ENCODE peak calls at places on chromosomes 13 and 19, in seven cellular contexts. P is SHP77; G is activated CD8-positive, alpha-beta T cell treated with anti-CD3 and anti-CD28 coated beads, Interleukin-2, amount 10 ng/mL, durations not matched to agents 7 days and 5 days; B is NCI-H1092; K is SW480; T is progenitor cell of endocrine pancreas; S is fibroblast of lung. Q is an unnamed sample.

GRCh38 chr19:49335784-49336481 is 727 bp downstream of the CD37 start:
- DNase-seq in P (no peak), G (peak; percentile 61), B (no peak), K (no peak), T (no peak), S (no peak), Q (no peak)

GRCh38 chr13:42873081-42873480 is 91.7 kb downstream of the FAM216B start:
- DNase-seq in P (no peak), G (no peak), B (no peak), K (no peak), T (no peak), S (no peak), Q (no peak)

GRCh38 chr13:42272776-42273175 is 824 bp downstream of the AKAP11 start:
- DNase-seq in P (no peak), G (no peak), B (no peak), K (no peak), T (no peak), S (no peak), Q (no peak)

GRCh38 chr19:38319421-38320258 is at the start of gene KCNK6:
- DNase-seq in P (peak; percentile 24), G (peak; percentile 62), B (no peak), K (no peak), T (no peak), S (peak; percentile 35), Q (peak; percentile 90)

GRCh38 chr13:40922437-40923040 is 96.6 kb downstream of the ELF1 start:
- DNase-seq in P (no peak), G (no peak), B (no peak), K (no peak), T (no peak), S (no peak), Q (no peak)

GRCh38 chr19:6113616-6114188 is 3.4 kb upstream of the RFX2 start:
- DNase-seq in P (no peak), G (no peak), B (no peak), K (no peak), T (no peak), S (no peak), Q (no peak)

GRCh38 chr19:31725051-31725450 is 375.8 kb upstream of the TSHZ3 start:
- DNase-seq in P (no peak), G (no peak), B (no peak), K (no peak), T (no peak), S (peak; percentile 45), Q (no peak)

GRCh38 chr19:16033136-16033530 is 43.2 kb upstream of the TPM4 start:
- DNase-seq in P (no peak), G (no peak), B (no peak), K (no peak), T (no peak), S (no peak), Q (no peak)

GRCh38 chr19:38661996-38662395 is 14.5 kb downstream of the ACTN4 start:
- DNase-seq in P (no peak), G (no peak), B (no peak), K (peak; percentile 35), T (no peak), S (no peak), Q (no peak)

GRCh38 chr13:107035778-107036177 is 467.8 kb upstream of the ARGLU1 start:
- DNase-seq in P (no peak), G (no peak), B (no peak), K (no peak), T (no peak), S (peak; percentile 86), Q (no peak)